ENCODE peak calls at places on chromosomes 4 and X, in five cellular contexts. One of them, this sample, is unnamed.

GRCh38 chrX:323721-324628 is 5.4 kb upstream of the GTPBP6 start:
- DNase-seq in right cardiac atrium: peak; percentile 75
- DNase-seq in left ventricle myocardium inferior: peak; percentile 25
- DNase-seq in left lung: peak; percentile 51
- DNase-seq in upper lobe of right lung: peak; percentile 67
- DNase-seq in this sample: no peak

GRCh38 chr4:24053906-24054305 is 164.1 kb upstream of the PPARGC1A start:
- DNase-seq in right cardiac atrium: no peak
- DNase-seq in left ventricle myocardium inferior: no peak
- DNase-seq in left lung: no peak
- DNase-seq in upper lobe of right lung: no peak
- DNase-seq in this sample: no peak

GRCh38 chr4:113657834-113658233 is 103.7 kb downstream of the CAMK2D start:
- DNase-seq in right cardiac atrium: no peak
- DNase-seq in left ventricle myocardium inferior: no peak
- DNase-seq in left lung: no peak
- DNase-seq in upper lobe of right lung: no peak
- DNase-seq in this sample: no peak

GRCh38 chr4:136012250-136012649 is 1520.0 kb downstream of the PCDH18 start:
- DNase-seq in right cardiac atrium: no peak
- DNase-seq in left ventricle myocardium inferior: no peak
- DNase-seq in left lung: no peak
- DNase-seq in upper lobe of right lung: no peak
- DNase-seq in this sample: no peak

GRCh38 chr4:52657317-52657629 is 1.8 kb downstream of the USP46 start:
- DNase-seq in right cardiac atrium: peak; percentile 41
- DNase-seq in left ventricle myocardium inferior: no peak
- DNase-seq in left lung: no peak
- DNase-seq in upper lobe of right lung: no peak
- DNase-seq in this sample: no peak

GRCh38 chr4:41696131-41696530 is 52.4 kb downstream of the PHOX2B start:
- DNase-seq in right cardiac atrium: no peak
- DNase-seq in left ventricle myocardium inferior: no peak
- DNase-seq in left lung: no peak
- DNase-seq in upper lobe of right lung: no peak
- DNase-seq in this sample: no peak

GRCh38 chrX:16479206-16479869 is 170.6 kb upstream of the S100G start:
- DNase-seq in right cardiac atrium: no peak
- DNase-seq in left ventricle myocardium inferior: no peak
- DNase-seq in left lung: no peak
- DNase-seq in upper lobe of right lung: no peak
- DNase-seq in this sample: no peak

GRCh38 chr4:74631338-74631737 is 163.0 kb downstream of the BTC start:
- DNase-seq in right cardiac atrium: no peak
- DNase-seq in left ventricle myocardium inferior: no peak
- DNase-seq in left lung: no peak
- DNase-seq in upper lobe of right lung: no peak
- DNase-seq in this sample: no peak

GRCh38 chr4:13966241-13967195 is 339.0 kb upstream of the BOD1L1 start:
- DNase-seq in right cardiac atrium: no peak
- DNase-seq in left ventricle myocardium inferior: no peak
- DNase-seq in left lung: no peak
- DNase-seq in upper lobe of right lung: no peak
- DNase-seq in this sample: no peak

GRCh38 chr4:140754918-140755810 is 1.0 kb downstream of the TBC1D9 start:
- DNase-seq in right cardiac atrium: no peak
- DNase-seq in left ventricle myocardium inferior: no peak
- DNase-seq in left lung: no peak
- DNase-seq in upper lobe of right lung: no peak
- DNase-seq in this sample: no peak

GRCh38 chrX:71052721-71053120 is 15.4 kb downstream of the SNX12 start:
- DNase-seq in right cardiac atrium: no peak
- DNase-seq in left ventricle myocardium inferior: no peak
- DNase-seq in left lung: no peak
- DNase-seq in upper lobe of right lung: no peak
- DNase-seq in this sample: no peak

GRCh38 chrX:135893294-135893817 is at the start of the genes CT45A10 and SAGE1:
- DNase-seq in right cardiac atrium: no peak
- DNase-seq in left ventricle myocardium inferior: no peak
- DNase-seq in left lung: no peak
- DNase-seq in upper lobe of right lung: no peak
- DNase-seq in this sample: no peak

DNA sequence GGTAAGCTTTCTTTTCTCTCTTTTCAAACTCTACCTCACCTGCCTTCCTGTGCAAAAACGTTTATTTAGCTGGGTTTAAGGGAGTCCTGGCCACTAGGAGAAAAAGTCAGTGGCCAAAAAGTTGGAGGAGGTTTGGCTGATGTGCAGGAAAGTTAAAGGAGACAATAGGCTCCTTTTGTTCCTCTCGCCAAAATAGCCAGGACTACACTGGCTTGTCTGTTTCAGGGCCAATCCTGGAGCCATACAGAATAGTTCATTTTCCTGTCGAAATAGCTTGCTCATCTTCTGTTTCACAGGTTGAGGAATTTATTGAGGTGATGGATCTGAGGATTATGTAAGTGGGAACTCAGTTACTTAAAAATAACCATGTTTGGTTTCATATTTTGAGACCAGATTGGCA is 423 bp downstream of the HEPH start:
- DNase-seq in right cardiac atrium: no peak
- DNase-seq in left ventricle myocardium inferior: no peak
- DNase-seq in left lung: no peak
- DNase-seq in upper lobe of right lung: no peak
- DNase-seq in this sample: no peak
- H3K27ac ChIP-seq in right cardiac atrium: peak overlapping the region; percentile 64
- H3K27ac ChIP-seq in left ventricle myocardium inferior: no peak overlapping the region
- H3K27ac ChIP-seq in left lung: no peak overlapping the region
- H3K27ac ChIP-seq in upper lobe of right lung: no peak overlapping the region
- H3K27ac ChIP-seq in this sample: no peak overlapping the region

GRCh38 chr4:118772149-118773081 is 63.5 kb downstream of the SEC24D start:
- DNase-seq in right cardiac atrium: no peak
- DNase-seq in left ventricle myocardium inferior: no peak
- DNase-seq in left lung: no peak
- DNase-seq in upper lobe of right lung: no peak
- DNase-seq in this sample: no peak
- H3K27ac ChIP-seq in right cardiac atrium: peak overlapping the region; percentile 39
- H3K27ac ChIP-seq in left ventricle myocardium inferior: peak overlapping the region; percentile 81
- H3K27ac ChIP-seq in left lung: no peak overlapping the region
- H3K27ac ChIP-seq in upper lobe of right lung: no peak overlapping the region
- H3K27ac ChIP-seq in this sample: no peak overlapping the region

DNA sequence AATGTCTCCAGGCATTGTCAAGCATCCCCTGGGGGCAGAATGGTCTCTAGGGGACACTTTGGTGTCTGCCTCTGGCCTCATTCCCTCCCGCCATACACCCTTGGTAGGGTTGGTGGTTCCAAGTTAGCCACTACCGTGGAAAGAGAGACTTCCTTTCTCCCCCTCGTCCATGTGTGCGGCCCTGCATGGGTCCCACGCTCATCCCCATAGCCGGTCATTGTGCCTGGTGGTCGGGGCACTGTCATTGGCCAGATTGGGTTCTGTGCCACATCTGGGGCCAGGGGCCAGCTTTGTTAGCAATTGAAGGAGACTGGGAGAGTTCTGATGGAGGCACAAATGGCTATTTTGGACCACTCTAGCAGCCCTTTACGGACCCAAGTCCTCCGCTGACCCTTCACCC is 17.3 kb downstream of the CLCN4 start:
- DNase-seq in right cardiac atrium: no peak
- DNase-seq in left ventricle myocardium inferior: no peak
- DNase-seq in left lung: no peak
- DNase-seq in upper lobe of right lung: no peak
- DNase-seq in this sample: no peak
- H3K27ac ChIP-seq in right cardiac atrium: peak overlapping the region; percentile 42
- H3K27ac ChIP-seq in left ventricle myocardium inferior: no peak overlapping the region
- H3K27ac ChIP-seq in left lung: no peak overlapping the region
- H3K27ac ChIP-seq in upper lobe of right lung: no peak overlapping the region
- H3K27ac ChIP-seq in this sample: peak overlapping the region; percentile 65

DNA sequence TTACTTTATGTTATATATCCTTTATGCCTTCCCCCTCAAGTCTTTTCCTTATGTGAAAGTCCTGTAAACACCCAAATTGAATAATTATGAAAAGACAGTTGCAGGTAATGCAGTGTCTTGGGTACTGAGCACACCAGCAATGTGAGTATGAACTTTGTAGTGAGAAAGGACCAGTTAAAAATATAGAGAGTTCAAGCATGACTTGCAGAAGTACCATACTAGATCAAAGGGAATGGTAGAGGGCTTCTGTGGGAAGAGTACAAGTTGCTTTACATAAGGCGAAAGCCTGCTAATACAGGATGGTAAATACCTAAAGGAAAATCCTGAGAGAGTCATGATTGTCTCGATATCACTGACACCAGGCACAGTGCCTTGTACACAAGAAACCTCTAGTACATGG is 25.7 kb downstream of the KIAA0232 start:
- DNase-seq in right cardiac atrium: no peak
- DNase-seq in left ventricle myocardium inferior: no peak
- DNase-seq in left lung: no peak
- DNase-seq in upper lobe of right lung: no peak
- DNase-seq in this sample: no peak
- H3K27ac ChIP-seq in right cardiac atrium: no peak overlapping the region
- H3K27ac ChIP-seq in left ventricle myocardium inferior: peak overlapping the region; percentile 42
- H3K27ac ChIP-seq in left lung: peak overlapping the region; percentile 91
- H3K27ac ChIP-seq in upper lobe of right lung: no peak overlapping the region
- H3K27ac ChIP-seq in this sample: no peak overlapping the region

DNA sequence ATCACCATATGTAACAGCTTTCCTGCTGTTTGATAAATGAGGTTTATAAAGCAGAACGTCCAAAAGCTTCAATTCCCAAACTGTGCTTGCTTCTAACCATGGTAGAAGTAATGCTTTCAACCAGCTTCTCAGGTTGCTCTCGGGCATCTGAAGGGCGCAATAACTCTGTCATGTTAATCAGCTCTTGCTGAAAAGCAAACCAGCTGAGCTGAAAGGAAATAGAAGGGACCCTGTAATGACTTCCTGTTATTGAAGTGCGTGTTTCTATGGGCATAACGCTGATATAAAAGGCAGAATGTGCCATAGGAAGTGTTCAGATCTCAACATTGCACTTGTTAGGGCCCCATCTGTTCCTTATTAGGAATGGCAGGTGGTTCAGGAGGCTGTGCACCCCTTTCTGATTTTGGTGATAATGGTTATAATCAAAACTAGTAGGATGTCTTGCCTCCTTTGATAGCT is 21.2 kb downstream of the HERC3 start:
- DNase-seq in right cardiac atrium: no peak
- DNase-seq in left ventricle myocardium inferior: no peak
- DNase-seq in left lung: no peak
- DNase-seq in upper lobe of right lung: no peak
- DNase-seq in this sample: no peak
- H3K27ac ChIP-seq in right cardiac atrium: peak overlapping the region; percentile 75
- H3K27ac ChIP-seq in left ventricle myocardium inferior: peak overlapping the region; percentile 84
- H3K27ac ChIP-seq in left lung: peak overlapping the region; percentile 72
- H3K27ac ChIP-seq in upper lobe of right lung: peak overlapping the region; percentile 47
- H3K27ac ChIP-seq in this sample: no peak overlapping the region

GRCh38 chr4:163384434-163384833 is 40.7 kb downstream of the NPY5R start:
- DNase-seq in right cardiac atrium: no peak
- DNase-seq in left ventricle myocardium inferior: no peak
- DNase-seq in left lung: no peak
- DNase-seq in upper lobe of right lung: no peak
- DNase-seq in this sample: no peak

GRCh38 chr4:163385466-163385865 is 41.8 kb downstream of the NPY5R start:
- DNase-seq in right cardiac atrium: no peak
- DNase-seq in left ventricle myocardium inferior: no peak
- DNase-seq in left lung: no peak
- DNase-seq in upper lobe of right lung: no peak
- DNase-seq in this sample: no peak

GRCh38 chr4:163384926-163385325 is 41.2 kb downstream of the NPY5R start:
- DNase-seq in right cardiac atrium: no peak
- DNase-seq in left ventricle myocardium inferior: no peak
- DNase-seq in left lung: no peak
- DNase-seq in upper lobe of right lung: no peak
- DNase-seq in this sample: no peak

GRCh38 chr4:163380703-163381102 is 37.0 kb downstream of the NPY5R start:
- DNase-seq in right cardiac atrium: no peak
- DNase-seq in left ventricle myocardium inferior: no peak
- DNase-seq in left lung: no peak
- DNase-seq in upper lobe of right lung: no peak
- DNase-seq in this sample: no peak

DNA sequence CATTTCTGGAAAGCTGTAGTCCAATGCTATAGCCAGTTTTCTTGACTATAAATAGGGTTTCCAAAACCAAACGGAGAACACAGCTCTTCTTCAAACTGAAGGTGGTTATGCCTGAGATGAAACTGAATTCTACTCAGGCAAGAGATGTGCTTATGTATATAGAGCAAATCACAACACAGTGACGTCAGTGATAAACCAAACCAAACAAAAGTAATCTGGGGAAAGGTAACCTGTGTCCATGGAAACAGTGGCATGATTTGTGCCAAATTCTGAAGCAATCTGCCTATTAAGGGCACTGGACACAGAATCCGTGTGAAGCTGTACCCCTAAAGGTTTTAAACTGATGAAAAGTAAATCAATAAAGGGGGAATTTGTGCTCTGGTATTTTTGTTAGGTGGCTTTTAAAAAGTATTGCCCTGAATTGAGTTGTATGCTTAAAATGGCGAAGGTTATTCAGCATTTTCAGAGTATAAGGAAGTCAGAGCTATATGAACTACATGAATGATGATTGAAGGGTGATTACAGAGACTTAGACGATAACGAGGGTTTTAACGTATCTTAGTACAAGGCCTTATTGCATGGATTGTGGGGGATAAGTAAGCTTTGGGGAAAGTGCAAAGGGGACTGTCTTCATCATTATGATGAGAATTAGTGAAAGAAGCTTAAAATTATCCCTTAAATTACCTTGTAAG is 38.6 kb downstream of the NPY5R start:
- DNase-seq in right cardiac atrium: no peak
- DNase-seq in left ventricle myocardium inferior: no peak
- DNase-seq in left lung: no peak
- DNase-seq in upper lobe of right lung: no peak
- DNase-seq in this sample: no peak
- H3K27ac ChIP-seq in right cardiac atrium: no peak overlapping the region
- H3K27ac ChIP-seq in left ventricle myocardium inferior: no peak overlapping the region
- H3K27ac ChIP-seq in left lung: no peak overlapping the region
- H3K27ac ChIP-seq in upper lobe of right lung: no peak overlapping the region
- H3K27ac ChIP-seq in this sample: no peak overlapping the region

DNA sequence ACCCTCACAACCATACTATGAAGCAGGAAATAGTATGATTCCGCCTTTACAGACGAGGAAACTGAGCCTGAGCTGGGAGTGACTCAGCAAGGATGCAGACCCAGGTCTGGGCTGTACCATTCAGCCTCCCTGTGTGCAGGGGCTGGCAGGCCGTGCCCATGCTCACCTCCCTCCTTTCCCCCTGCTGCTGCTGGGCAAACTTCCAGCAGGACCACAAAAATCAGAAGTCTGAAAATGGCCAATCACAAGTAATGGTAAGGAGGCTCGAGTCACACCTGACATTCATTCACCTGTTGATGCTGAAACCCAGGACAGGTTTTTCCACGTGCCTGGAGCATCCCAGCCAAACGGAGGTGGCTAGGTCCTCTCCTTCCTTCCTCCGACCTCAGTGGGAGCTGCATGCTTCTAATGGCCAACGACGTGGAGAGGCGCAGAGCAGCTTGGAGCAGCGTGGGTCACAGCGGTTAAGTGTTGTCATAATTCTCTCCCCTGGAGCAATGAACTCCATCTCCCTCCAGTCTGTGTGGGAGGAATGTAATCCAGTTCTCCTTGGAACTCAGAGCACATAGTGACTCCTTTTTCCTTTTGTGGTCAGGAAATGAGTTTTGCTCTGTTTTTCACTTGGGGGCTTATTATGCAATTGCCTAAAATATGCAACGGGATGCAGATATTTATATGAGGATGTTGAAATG is 371.7 kb downstream of the BCOR start:
- DNase-seq in right cardiac atrium: peak; percentile 50
- DNase-seq in left ventricle myocardium inferior: no peak
- DNase-seq in left lung: no peak
- DNase-seq in upper lobe of right lung: no peak
- DNase-seq in this sample: no peak
- H3K27ac ChIP-seq in right cardiac atrium: no peak overlapping the region
- H3K27ac ChIP-seq in left ventricle myocardium inferior: no peak overlapping the region
- H3K27ac ChIP-seq in left lung: no peak overlapping the region
- H3K27ac ChIP-seq in upper lobe of right lung: no peak overlapping the region
- H3K27ac ChIP-seq in this sample: no peak overlapping the region

This sample was measured in caudate nucleus.